ENCODE peak calls at places on chromosome 11, in nine cellular contexts. F is stomach; B is breast epithelium; L is hepatocyte; W is CD8-positive, alpha-beta memory T cell; M is PC-9; D is SJSA1; T is cardiac muscle cell; A is astrocyte. I is an unnamed sample.

GRCh38 chr11:17839973-17840611 is 105.5 kb downstream of the KCNC1 start:
- DNase-seq in B (no peak), W (no peak), T (no peak), L (no peak), A (no peak), F (no peak), D (no peak), M (no peak), I (no peak)

GRCh38 chr11:87374206-87374793 is 336.6 kb downstream of the TMEM135 start:
- DNase-seq in B (no peak), T (no peak), M (no peak), A (peak; percentile 73), L (no peak), D (no peak), F (no peak), W (no peak), I (no peak)

GRCh38 chr11:96219981-96220623 is 122.9 kb downstream of the MAML2 start:
- DNase-seq in F (no peak), L (no peak), T (peak; percentile 61), A (no peak), M (no peak), W (no peak), D (no peak), B (no peak), I (no peak)

GRCh38 chr11:95944623-95945022 is 20.7 kb upstream of the MTMR2 start:
- DNase-seq in B (no peak), W (no peak), F (no peak), D (no peak), M (no peak), A (no peak), L (no peak), T (no peak), I (no peak)

GRCh38 chr11:66546368-66546965 is at the start of gene ACTN3:
- DNase-seq in L (peak; percentile 32), A (peak; percentile 11), M (no peak), F (no peak), T (peak; percentile 41), D (no peak), W (no peak), B (no peak), I (no peak)

GRCh38 chr11:8006349-8006977 is 19.3 kb downstream of the EIF3F start:
- DNase-seq in F (peak; percentile 46), L (peak; percentile 83), D (no peak), W (peak; percentile 64), B (no peak), T (peak; percentile 80), M (peak; percentile 39), A (peak; percentile 39), I (no peak)

GRCh38 chr11:84137960-84138359 is 851.8 kb upstream of the CCDC90B start:
- DNase-seq in L (no peak), W (no peak), B (no peak), T (no peak), D (no peak), F (no peak), M (no peak), A (no peak), I (no peak)

GRCh38 chr11:88231894-88232482 is 56.7 kb upstream of the RAB38 start:
- DNase-seq in W (no peak), T (peak; percentile 61), L (peak; percentile 45), M (peak; percentile 35), A (peak; percentile 20), B (no peak), F (no peak), D (no peak), I (no peak)

DNA sequence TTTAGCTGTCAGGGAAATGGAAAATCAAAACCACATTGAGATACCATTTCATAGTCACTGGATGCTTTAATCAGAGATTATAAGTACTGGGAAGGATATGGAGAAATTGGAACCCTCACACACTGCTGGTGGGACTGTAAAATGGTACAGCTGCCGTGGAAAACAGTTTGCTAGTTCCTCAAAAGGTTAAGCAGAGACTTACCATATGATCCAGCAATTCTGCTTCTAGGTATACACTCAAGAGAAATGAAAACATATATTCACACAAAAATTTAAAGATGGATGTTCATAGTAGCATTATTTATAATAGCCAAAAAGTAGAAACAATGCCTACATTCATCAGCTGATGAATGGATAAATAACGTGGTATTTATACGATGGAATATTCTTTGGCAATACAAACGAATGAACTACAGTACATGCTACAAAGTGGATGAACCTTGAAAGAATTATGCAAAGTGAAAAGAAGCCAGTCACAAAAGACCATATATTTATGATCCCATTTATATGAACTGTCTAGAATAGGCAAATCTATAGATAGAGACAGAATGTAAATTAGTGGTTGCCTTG is 23.0 kb downstream of the RNF121 start:
- DNase-seq in M (no peak), D (no peak), T (peak; percentile 50), F (no peak), A (peak; percentile 30), L (no peak), W (no peak), B (no peak), I (no peak)
- H3K4me1 ChIP-seq in M (peaks cover 14% of the 10 kb centered on the region), D (peaks cover 26% of the 10 kb centered on the region), T (no peaks in the 10 kb centered on the region), F (peaks cover 17% of the 10 kb centered on the region), A (peaks cover 19% of the 10 kb centered on the region), L (peaks cover 10% of the 10 kb centered on the region), W (no peaks in the 10 kb centered on the region), B (no peaks in the 10 kb centered on the region), I (no peaks in the 10 kb centered on the region)

GRCh38 chr11:70637949-70638598 is 239.7 kb downstream of the CTTN start:
- DNase-seq in D (no peak), M (no peak), F (no peak), L (no peak), W (no peak), T (no peak), B (no peak), A (no peak), I (no peak)
- H3K9me3 ChIP-seq in D (peaks cover 73% of the 10 kb centered on the region), M (no peaks in the 10 kb centered on the region), F (no peaks in the 10 kb centered on the region), L (no peaks in the 10 kb centered on the region), W (no peaks in the 10 kb centered on the region), T (no peaks in the 10 kb centered on the region), B (no peaks in the 10 kb centered on the region), A (peaks cover 6% of the 10 kb centered on the region), I (no peaks in the 10 kb centered on the region)

GRCh38 chr11:60848714-60849151 is 6.8 kb downstream of the CCDC86 start:
- DNase-seq in D (no peak), T (no peak), F (no peak), B (no peak), M (no peak), L (no peak), W (no peak), A (no peak), I (no peak)

GRCh38 chr11:60845338-60845737 is 3.4 kb downstream of the CCDC86 start:
- DNase-seq in T (no peak), B (no peak), M (no peak), F (no peak), W (no peak), A (no peak), L (no peak), D (no peak), I (no peak)

GRCh38 chr11:60847281-60847680 is 5.4 kb downstream of the CCDC86 start:
- DNase-seq in L (no peak), B (no peak), M (no peak), A (no peak), T (no peak), W (no peak), F (no peak), D (no peak), I (no peak)

GRCh38 chr11:60849641-60850520 is 5.9 kb downstream of the PTGDR2 start:
- DNase-seq in D (no peak), L (no peak), B (no peak), F (no peak), M (no peak), W (no peak), A (no peak), T (no peak), I (no peak)

DNA sequence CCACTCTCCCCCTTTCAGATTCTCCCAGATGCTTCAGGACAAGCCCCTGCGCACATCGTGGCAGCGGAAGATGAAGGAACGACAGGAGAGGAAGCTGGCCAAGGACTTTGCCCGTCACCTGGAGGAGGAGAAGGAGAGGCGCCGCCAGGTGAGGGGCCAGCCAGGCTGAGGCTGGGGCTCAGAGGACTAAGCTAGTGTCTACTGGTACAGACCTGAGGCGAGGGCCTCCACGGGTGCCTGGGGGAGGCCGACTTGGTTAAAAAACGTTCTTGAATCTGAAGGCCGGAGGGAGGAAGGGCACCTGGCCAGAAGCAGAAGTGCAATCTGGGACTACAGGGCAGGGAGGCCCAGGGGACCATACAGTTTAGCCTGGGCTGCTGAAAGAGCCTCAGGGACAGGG is 6.0 kb downstream of the CCDC86 start:
- DNase-seq in F (no peak), A (no peak), T (no peak), D (no peak), L (no peak), B (no peak), M (no peak), W (no peak), I (no peak)
- H3K36me3 ChIP-seq in F (peaks cover 57% of the 10 kb centered on the region), A (peaks cover 8% of the 10 kb centered on the region), T (no peaks in the 10 kb centered on the region), D (peaks cover 75% of the 10 kb centered on the region), L (no peaks in the 10 kb centered on the region), B (no peaks in the 10 kb centered on the region), M (peaks cover 28% of the 10 kb centered on the region), W (peaks cover 12% of the 10 kb centered on the region), I (peaks cover 12% of the 10 kb centered on the region)

GRCh38 chr11:11810764-11811726 is 30.7 kb upstream of the USP47 start:
- DNase-seq in D (no peak), F (no peak), W (no peak), A (no peak), M (no peak), L (no peak), B (no peak), T (no peak), I (no peak)

GRCh38 chr11:11813288-11813962 is 28.3 kb upstream of the USP47 start:
- DNase-seq in D (no peak), L (peak; percentile 82), F (peak; percentile 51), A (peak; percentile 97), T (peak; percentile 87), B (no peak), W (no peak), M (peak; percentile 79), I (no peak)

GRCh38 chr11:11817957-11818356 is 23.8 kb upstream of the USP47 start:
- DNase-seq in F (no peak), W (no peak), A (no peak), L (no peak), M (no peak), T (no peak), B (no peak), D (no peak), I (no peak)

GRCh38 chr11:11816511-11817319 is 25.1 kb upstream of the USP47 start:
- DNase-seq in D (no peak), L (no peak), B (no peak), W (no peak), A (no peak), M (no peak), T (peak; percentile 49), F (no peak), I (no peak)

DNA sequence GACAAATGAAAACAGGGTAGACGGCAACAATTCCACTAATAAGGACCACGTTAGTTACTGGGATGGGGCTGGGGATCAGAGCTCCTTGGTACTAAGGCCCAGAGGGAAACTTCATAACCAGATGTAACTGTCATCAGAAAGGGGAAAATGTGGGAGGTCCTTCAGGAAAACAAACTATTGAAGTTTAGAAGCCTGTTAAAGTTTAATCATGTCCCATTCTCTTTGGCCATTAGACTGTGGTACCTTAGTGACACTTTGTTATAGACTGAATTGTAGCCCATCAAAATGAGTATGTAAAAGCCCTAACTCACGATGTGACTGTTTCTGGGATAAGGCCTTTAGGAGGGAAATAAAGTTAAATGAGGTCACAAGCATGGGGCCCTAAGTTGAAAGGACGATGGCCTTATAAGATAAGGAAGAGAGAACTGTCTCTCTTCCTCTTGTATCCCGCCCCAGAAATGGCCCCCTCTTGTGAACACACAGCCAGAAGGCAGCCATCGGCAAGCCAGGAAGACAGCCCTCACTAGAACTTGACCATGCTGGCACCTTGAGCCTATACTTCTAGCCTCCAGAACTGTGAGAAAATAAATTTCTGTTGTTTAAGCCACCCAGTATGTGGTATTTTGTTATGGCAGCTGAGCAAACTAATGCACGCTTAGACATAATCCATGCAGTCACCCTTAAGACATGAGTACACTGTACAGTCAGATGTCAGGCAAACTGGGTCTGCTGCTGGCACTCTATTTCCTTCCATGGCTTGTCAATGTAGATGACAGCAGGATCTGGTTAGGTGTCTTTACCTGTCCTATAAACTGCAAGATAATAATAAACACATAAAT is 26.9 kb upstream of the USP47 start:
- DNase-seq in L (no peak), D (no peak), A (no peak), W (no peak), B (no peak), F (no peak), T (no peak), M (no peak), I (no peak)
- H3K4me1 ChIP-seq in L (peaks cover 21% of the 10 kb centered on the region), D (peaks cover 6% of the 10 kb centered on the region), A (peaks cover 10% of the 10 kb centered on the region), W (no peaks in the 10 kb centered on the region), B (no peaks in the 10 kb centered on the region), F (peaks cover 10% of the 10 kb centered on the region), T (no peaks in the 10 kb centered on the region), M (peaks cover 14% of the 10 kb centered on the region), I (no peaks in the 10 kb centered on the region)

I was measured in naive thymus-derived CD4-positive, alpha-beta T cell.